ENCODE peak calls at places on chromosomes 1 and 21, in ten cellular contexts. P, B, C, L, T, N, W, M, Z and D are unnamed samples. For H3K9me2, the result is how much of the 10 kb centered on the place peaks cover.

GRCh38 chr1:70086897-70087296 is 118.5 kb downstream of the LRRC40 start:
- DNase-seq in C (no peak), Z (no peak), M (no peak), P (no peak), L (no peak), T (no peak), B (no peak), N (no peak), W (no peak), D (no peak)

GRCh38 chr1:121594096-121594495 is 409.3 kb downstream of the SRGAP2C start:
- DNase-seq in Z (no peak), P (no peak), C (no peak), L (no peak), T (no peak), N (no peak), W (no peak), M (no peak), B (no peak), D (no peak)

GRCh38 chr1:219412772-219413171 is 200.1 kb downstream of the ZC3H11B start:
- DNase-seq in N (no peak), T (no peak), P (peak), W (no peak), C (no peak), L (no peak), B (no peak), Z (no peak), M (no peak), D (no peak)

GRCh38 chr1:156551866-156552265 is 20.5 kb downstream of the IQGAP3 start:
- DNase-seq in W (peak), P (peak), M (no peak), L (no peak), Z (no peak), N (peak), B (peak), C (no peak), T (no peak), D (no peak)

GRCh38 chr21:29696947-29697346 is 242.8 kb downstream of the GRIK1 start:
- DNase-seq in M (no peak), B (no peak), C (no peak), N (no peak), P (no peak), W (no peak), Z (no peak), T (no peak), L (no peak), D (no peak)

GRCh38 chr1:242206994-242207393 is 208.1 kb upstream of the MAP1LC3C start:
- DNase-seq in B (no peak), P (no peak), C (no peak), L (no peak), N (peak), T (no peak), Z (no peak), M (no peak), W (no peak), D (no peak)

GRCh38 chr1:22388666-22389455 is 62.8 kb upstream of the ZBTB40 start:
- DNase-seq in N (peak), C (peak), M (no peak), W (peak), T (no peak), Z (no peak), L (no peak), B (no peak), P (peak), D (no peak)

GRCh38 chr1:111598534-111598933 is 21.1 kb upstream of the RAP1A start:
- DNase-seq in N (no peak), Z (no peak), M (no peak), W (no peak), C (no peak), L (no peak), B (no peak), P (no peak), T (no peak), D (no peak)

GRCh38 chr1:52054496-52055065 is 410 bp downstream of the TXNDC12 start:
- DNase-seq in W (peak), P (no peak), N (no peak), Z (no peak), T (peak), C (peak), B (no peak), L (no peak), M (no peak), D (peak)

GRCh38 chr1:227094249-227094966 is 154.3 kb downstream of the COQ8A start:
- DNase-seq in T (no peak), L (no peak), B (peak), C (peak), W (no peak), N (peak), M (no peak), Z (no peak), P (peak), D (no peak)

GRCh38 chr1:67650061-67650460 is 34.9 kb upstream of the GADD45A start:
- DNase-seq in T (no peak), P (peak), N (no peak), M (no peak), L (no peak), B (no peak), C (no peak), W (no peak), Z (no peak), D (no peak)

GRCh38 chr1:59688976-59689375 is 125.8 kb upstream of the HOOK1 start:
- DNase-seq in Z (no peak), L (no peak), P (no peak), C (no peak), N (no peak), T (no peak), M (no peak), B (no peak), W (no peak), D (no peak)

GRCh38 chr1:10553124-10553523 is 78.4 kb downstream of the PEX14 start:
- DNase-seq in M (no peak), P (no peak), C (no peak), L (no peak), Z (no peak), W (no peak), N (no peak), T (no peak), B (no peak), D (no peak)

GRCh38 chr1:234629026-234629425 is 19.0 kb upstream of the IRF2BP2 start:
- DNase-seq in P (peak), L (no peak), B (no peak), C (no peak), M (no peak), N (no peak), T (no peak), Z (no peak), W (no peak), D (no peak)

GRCh38 chr1:7475691-7476090 is 295.4 kb upstream of the VAMP3 start:
- DNase-seq in M (no peak), L (no peak), B (no peak), C (no peak), W (no peak), Z (no peak), T (no peak), N (no peak), P (no peak), D (no peak)

GRCh38 chr1:1245178-1245839 is 1.2 kb downstream of the C1QTNF12 start:
- DNase-seq in W (no peak), C (no peak), N (no peak), M (no peak), L (no peak), P (peak), Z (no peak), T (no peak), B (no peak), D (no peak)

GRCh38 chr1:23801338-23801748 is 789 bp upstream of the GALE start:
- DNase-seq in M (no peak), N (peak), Z (no peak), P (peak), B (no peak), C (peak), L (peak), W (no peak), T (peak), D (no peak)

GRCh38 chr1:155013632-155014031 is 11.0 kb downstream of the ZBTB7B start:
- DNase-seq in P (no peak), T (no peak), Z (no peak), W (no peak), L (no peak), B (no peak), N (no peak), C (no peak), M (no peak), D (no peak)

GRCh38 chr1:226644541-226645176 is 94.4 kb downstream of the ITPKB start:
- DNase-seq in W (peak), Z (no peak), M (peak), B (no peak), L (no peak), P (no peak), N (peak), C (no peak), T (no peak), D (no peak)

GRCh38 chr1:25109527-25109926 is 122.8 kb downstream of the SYF2 start:
- DNase-seq in B (no peak), T (no peak), N (no peak), C (no peak), P (no peak), L (no peak), W (no peak), Z (peak), M (no peak), D (peak)

GRCh38 chr1:118300808-118301207 is 115.8 kb upstream of the SPAG17 start:
- DNase-seq in P (no peak), N (no peak), L (no peak), M (no peak), T (peak), W (no peak), Z (no peak), C (no peak), B (no peak), D (no peak)

GRCh38 chr1:203424861-203425667 is 50.5 kb upstream of the PRELP start:
- DNase-seq in P (peak), W (no peak), L (peak), B (no peak), Z (no peak), C (no peak), T (no peak), M (no peak), N (peak), D (no peak)

GRCh38 chr1:158833269-158833668 is 2.1 kb downstream of the MNDA start:
- DNase-seq in N (no peak), B (no peak), C (no peak), L (no peak), P (no peak), Z (no peak), T (no peak), W (no peak), M (peak), D (no peak)

GRCh38 chr1:25468037-25468436 is 37.3 kb downstream of the MACO1 start:
- DNase-seq in M (no peak), N (no peak), B (no peak), C (no peak), Z (no peak), L (no peak), W (no peak), P (peak), T (no peak), D (no peak)

GRCh38 chr1:231353086-231353485 is 15.0 kb downstream of the SPRTN start:
- DNase-seq in L (no peak), N (no peak), W (no peak), P (no peak), Z (no peak), M (no peak), C (no peak), B (no peak), T (no peak), D (no peak)

GRCh38 chr1:41366428-41367101 is 5.3 kb downstream of the FOXO6 start:
- DNase-seq in N (no peak), C (peak), Z (no peak), W (peak), B (no peak), M (peak), P (no peak), T (no peak), L (peak), D (no peak)

GRCh38 chr21:45154511-45155508 is 80.4 kb downstream of the ADARB1 start:
- DNase-seq in Z (no peak), B (no peak), P (peak), W (no peak), L (peak), T (peak), C (no peak), N (no peak), M (no peak), D (no peak)

GRCh38 chr1:244284641-244285156 is 167.0 kb downstream of the ADSS2 start:
- DNase-seq in M (no peak), W (no peak), L (no peak), T (no peak), N (no peak), B (no peak), P (no peak), C (no peak), Z (no peak), D (no peak)

GRCh38 chr1:2412773-2413494 is 570 bp upstream of the PEX10 start:
- DNase-seq in N (peak), C (peak), W (no peak), Z (no peak), B (no peak), P (peak), M (peak), T (no peak), L (peak), D (peak)

GRCh38 chr21:45974073-45975016 is 7.2 kb upstream of the COL6A1 start:
- DNase-seq in M (no peak), W (peak), C (peak), B (peak), P (peak), Z (no peak), T (peak), N (peak), L (peak), D (no peak)

GRCh38 chr1:30064547-30064946 is 658.8 kb downstream of the MATN1 start:
- DNase-seq in T (no peak), Z (no peak), C (no peak), P (no peak), W (no peak), L (no peak), N (no peak), B (no peak), M (no peak), D (no peak)

GRCh38 chr1:8572106-8572505 is 245.3 kb downstream of the RERE start:
- DNase-seq in W (no peak), C (no peak), B (no peak), N (no peak), T (no peak), M (no peak), Z (no peak), P (no peak), L (no peak), D (no peak)

GRCh38 chr1:116168277-116169032 is 57.3 kb downstream of the MAB21L3 start:
- DNase-seq in T (peak), W (peak), C (peak), P (peak), Z (peak), M (peak), N (no peak), L (no peak), B (no peak), D (peak)

GRCh38 chr1:11880911-11881748 is 22.4 kb upstream of the NPPB start:
- DNase-seq in W (no peak), T (no peak), B (no peak), N (no peak), M (no peak), C (no peak), L (peak), Z (no peak), P (no peak), D (no peak)

GRCh38 chr1:65309317-65310077 is at the start of gene DNAJC6:
- DNase-seq in W (peak), Z (no peak), T (peak), B (no peak), C (peak), L (peak), M (no peak), N (peak), P (peak), D (no peak)

GRCh38 chr1:2210786-2211185 is 16.2 kb upstream of the FAAP20 start:
- DNase-seq in W (no peak), P (no peak), T (no peak), M (no peak), N (no peak), Z (no peak), B (no peak), L (no peak), C (no peak), D (no peak)

GRCh38 chr1:87399701-87400100 is 71.0 kb downstream of the LMO4 start:
- DNase-seq in W (peak), T (no peak), L (no peak), P (no peak), C (no peak), B (no peak), N (peak), M (no peak), Z (no peak), D (peak)

GRCh38 chr1:201329801-201330200 is 46.5 kb downstream of the PKP1 start:
- DNase-seq in N (no peak), P (no peak), C (no peak), T (no peak), L (no peak), W (no peak), B (no peak), Z (no peak), M (no peak), D (no peak)

GRCh38 chr1:29830916-29831315 is 594.6 kb downstream of the PTPRU start:
- DNase-seq in L (no peak), N (no peak), W (no peak), Z (no peak), B (no peak), C (no peak), P (no peak), T (no peak), M (no peak), D (no peak)

GRCh38 chr21:42478504-42478903 is 17.5 kb downstream of the RSPH1 start:
- DNase-seq in W (no peak), M (no peak), P (no peak), B (no peak), Z (peak), C (no peak), L (no peak), N (no peak), T (no peak), D (no peak)

GRCh38 chr1:247829651-247830050 is 5.7 kb upstream of the OR14A16 start:
- DNase-seq in C (no peak), L (no peak), Z (no peak), N (no peak), M (no peak), B (no peak), P (no peak), W (no peak), T (no peak), D (no peak)
- H3K9me2 ChIP-seq in C (under half), L (under half), Z (under half), N (under half), M (under half), B (under half), P (under half), W (under half), T (under half), D (under half)

GRCh38 chr1:145959333-145959732 is 1.5 kb upstream of the LIX1L start:
- DNase-seq in B (no peak), L (no peak), N (no peak), C (no peak), P (no peak), M (no peak), W (no peak), Z (no peak), T (no peak), D (no peak)
- H3K4me2 ChIP-seq in B (no peak), L (peak), N (no peak), C (no peak), P (no peak), M (peak), W (no peak), Z (no peak), T (no peak), D (peak)

DNA sequence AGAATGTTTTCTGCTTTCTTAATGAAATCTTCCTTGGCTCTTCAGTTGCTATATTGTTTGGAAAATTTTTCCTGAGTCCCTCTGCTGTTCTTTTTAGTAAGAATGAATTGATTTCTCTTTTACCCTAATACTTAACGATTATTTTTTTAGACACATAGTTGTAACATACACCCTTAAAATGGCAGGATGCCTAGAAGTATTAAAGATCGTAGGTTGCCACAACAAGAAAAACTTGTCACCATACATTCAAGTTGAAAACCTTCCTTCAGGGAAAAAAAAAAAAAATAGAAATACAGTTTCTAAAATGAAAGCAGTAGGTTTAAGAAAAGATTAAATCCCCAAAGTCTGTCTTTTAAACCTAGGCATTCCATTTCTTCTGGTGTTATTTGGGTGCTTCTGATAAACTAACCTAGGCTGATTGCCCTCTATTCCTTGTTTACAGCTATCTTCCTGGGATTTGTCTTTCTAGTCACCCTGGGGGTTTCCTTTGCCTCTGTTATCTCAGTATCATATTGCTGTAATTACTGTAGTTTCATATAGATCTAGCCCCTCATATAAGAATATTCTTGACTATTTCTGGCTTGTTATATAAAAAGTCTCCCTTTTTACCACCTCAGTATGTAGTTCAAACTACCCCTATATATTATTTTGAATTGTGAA is 16.8 kb downstream of the SUCO start:
- DNase-seq in N (peak), W (no peak), C (no peak), B (no peak), Z (no peak), T (no peak), L (no peak), P (peak), M (no peak), D (no peak)
- H3K9me2 ChIP-seq in N (under half), W (under half), C (under half), B (under half), Z (under half), T (under half), L (under half), P (under half), M (under half), D (under half)

GRCh38 chr1:100597069-100597741 is 59.3 kb downstream of the GPR88 start:
- DNase-seq in Z (no peak), B (no peak), M (no peak), N (peak), P (peak), T (no peak), L (peak), W (peak), C (no peak), D (no peak)

GRCh38 chr1:100597784-100598183 is 59.8 kb downstream of the GPR88 start:
- DNase-seq in C (no peak), W (no peak), M (no peak), N (no peak), B (no peak), Z (no peak), P (peak), T (no peak), L (no peak), D (no peak)
- H3K4me2 ChIP-seq in C (no peak), W (peak), M (no peak), N (peak), B (no peak), Z (no peak), P (peak), T (no peak), L (peak), D (no peak)

DNA sequence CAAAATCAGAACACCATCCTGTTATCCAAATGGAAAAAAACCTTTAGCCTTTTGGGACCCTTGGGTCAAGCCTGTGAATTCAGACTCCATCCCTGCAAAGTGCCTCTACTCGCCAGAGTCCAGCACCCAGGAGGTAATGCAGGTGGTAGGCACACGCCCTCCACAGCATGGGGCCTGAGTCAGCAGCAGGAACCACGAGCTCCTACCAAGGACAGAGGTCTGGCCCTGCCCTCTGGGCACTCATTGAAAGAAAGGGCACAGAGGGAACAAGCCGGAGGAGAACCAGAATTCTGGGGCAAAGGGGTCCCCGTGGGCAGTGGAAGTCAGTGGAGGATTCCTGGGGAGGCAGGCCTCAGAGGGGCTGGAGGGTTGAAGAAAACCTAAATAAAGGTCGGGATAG is 438.1 kb downstream of the NPHP4 start:
- DNase-seq in T (no peak), C (no peak), P (no peak), L (no peak), M (no peak), B (no peak), W (no peak), Z (no peak), N (no peak), D (no peak)
- H3K9me2 ChIP-seq in T (under half), C (under half), P (under half), L (under half), M (under half), B (under half), W (under half), Z (under half), N (under half), D (under half)

DNA sequence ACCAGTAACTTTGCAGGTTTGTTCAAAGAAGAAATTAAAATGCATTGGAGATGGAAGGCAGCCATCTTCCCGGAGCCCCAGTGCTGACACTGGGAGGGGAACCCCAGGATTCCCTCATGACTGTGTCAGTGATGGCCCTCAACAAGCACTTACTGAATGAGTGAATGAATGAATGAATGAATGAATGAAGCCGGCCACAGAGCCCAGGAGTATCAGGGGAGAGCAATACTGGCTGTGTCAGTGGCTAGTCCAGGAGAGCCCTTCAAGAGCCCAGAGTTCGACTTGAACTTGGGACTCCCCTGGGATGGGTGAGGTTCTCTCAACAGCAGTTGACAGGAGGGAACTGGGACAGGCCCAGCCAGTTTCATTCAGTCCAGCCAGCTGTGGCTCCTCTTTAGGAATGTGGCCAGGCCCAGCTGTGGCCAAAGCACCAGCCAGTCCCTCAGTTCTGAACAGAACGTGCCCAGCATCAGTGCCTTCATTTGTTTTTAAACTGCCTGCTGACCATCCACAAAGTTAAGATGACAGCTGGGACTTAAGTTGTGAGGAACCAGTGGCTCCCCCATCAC is 9.2 kb upstream of the ERG start:
- DNase-seq in W (no peak), C (no peak), B (no peak), T (no peak), P (no peak), L (no peak), Z (no peak), N (no peak), M (no peak), D (no peak)
- H3K4me2 ChIP-seq in W (no peak), C (no peak), B (no peak), T (peak), P (no peak), L (no peak), Z (no peak), N (no peak), M (no peak), D (no peak)